ENCODE peak calls at places on chromosomes 11 and 22, in seven cellular contexts. K, S, G, O, V, Y and Z are unnamed samples.

GRCh38 chr11:75969626-75970308 is 154.8 kb downstream of the UVRAG start:
- DNase-seq in K (no peak), S (no peak), G (no peak), O (peak; percentile 71), V (no peak), Y (no peak), Z (peak; percentile 84)

GRCh38 chr11:87908086-87908485 is 267.2 kb downstream of the RAB38 start:
- DNase-seq in K (no peak), S (no peak), G (no peak), O (no peak), V (no peak), Y (no peak), Z (no peak)

GRCh38 chr11:91299980-91300379 is 924.6 kb upstream of the FAT3 start:
- DNase-seq in K (no peak), S (no peak), G (no peak), O (no peak), V (no peak), Y (no peak), Z (no peak)

GRCh38 chr11:112656772-112657428 is 304.3 kb upstream of the NCAM1 start:
- DNase-seq in K (no peak), S (no peak), G (no peak), O (peak; percentile 76), V (peak; percentile 19), Y (no peak), Z (peak; percentile 67)

GRCh38 chr11:21640491-21640890 is 552.4 kb upstream of the ANO5 start:
- DNase-seq in K (no peak), S (no peak), G (no peak), O (no peak), V (no peak), Y (no peak), Z (no peak)

GRCh38 chr11:723120-723883 is 17.3 kb downstream of the EPS8L2 start:
- DNase-seq in K (no peak), S (peak; percentile 62), G (peak; percentile 10), O (peak; percentile 72), V (peak; percentile 85), Y (peak; percentile 57), Z (peak; percentile 52)

GRCh38 chr22:35446365-35446764 is 46.4 kb downstream of the MCM5 start:
- DNase-seq in K (no peak), S (no peak), G (no peak), O (peak; percentile 82), V (no peak), Y (no peak), Z (peak; percentile 86)

GRCh38 chr11:3994030-3994640 is 100.5 kb upstream of the RRM1 start:
- DNase-seq in K (no peak), S (no peak), G (no peak), O (no peak), V (no peak), Y (no peak), Z (peak; percentile 25)

GRCh38 chr11:22787565-22788162 is 41.9 kb downstream of the SVIP start:
- DNase-seq in K (peak; percentile 15), S (peak; percentile 40), G (peak; percentile 50), O (peak; percentile 60), V (peak; percentile 17), Y (no peak), Z (peak; percentile 6)

GRCh38 chr11:123084454-123084853 is 22.5 kb upstream of the HSPA8 start:
- DNase-seq in K (no peak), S (no peak), G (no peak), O (no peak), V (no peak), Y (no peak), Z (no peak)

GRCh38 chr22:35961480-35961902 is 67.1 kb downstream of the RBFOX2 start:
- DNase-seq in K (peak; percentile 62), S (peak; percentile 15), G (peak; percentile 86), O (peak; percentile 68), V (no peak), Y (no peak), Z (peak; percentile 86)

GRCh38 chr11:115887727-115888126 is 383.5 kb upstream of the CADM1 start:
- DNase-seq in K (no peak), S (no peak), G (no peak), O (no peak), V (no peak), Y (no peak), Z (no peak)

GRCh38 chr11:6855971-6856542 is 6.8 kb upstream of the OR10A2 start:
- DNase-seq in K (no peak), S (no peak), G (no peak), O (no peak), V (no peak), Y (no peak), Z (peak; percentile 51)

GRCh38 chr11:129862123-129862522 is 33.3 kb downstream of the NFRKB start:
- DNase-seq in K (no peak), S (no peak), G (peak; percentile 41), O (no peak), V (no peak), Y (no peak), Z (no peak)

GRCh38 chr11:3107608-3108182 is 50.5 kb upstream of the CARS1 start:
- DNase-seq in K (no peak), S (no peak), G (peak; percentile 50), O (no peak), V (no peak), Y (no peak), Z (no peak)

GRCh38 chr11:63769044-63769718 is 606 bp upstream of the ZFTA start:
- DNase-seq in K (peak; percentile 42), S (peak; percentile 54), G (peak; percentile 47), O (peak; percentile 93), V (peak; percentile 85), Y (peak; percentile 61), Z (no peak)

GRCh38 chr22:29156507-29156906 is 49.2 kb upstream of the EMID1 start:
- DNase-seq in K (peak; percentile 34), S (no peak), G (peak; percentile 58), O (no peak), V (peak; percentile 50), Y (no peak), Z (peak; percentile 17)

GRCh38 chr11:2306971-2307732 is 5.3 kb downstream of the TSPAN32 start:
- DNase-seq in K (no peak), S (no peak), G (no peak), O (peak; percentile 51), V (no peak), Y (no peak), Z (peak; percentile 6)

GRCh38 chr11:110490886-110491285 is 61.1 kb downstream of the FDX1 start:
- DNase-seq in K (no peak), S (no peak), G (no peak), O (peak; percentile 76), V (no peak), Y (no peak), Z (peak; percentile 38)

GRCh38 chr11:121029153-121029552 is 5.3 kb downstream of the TBCEL start:
- DNase-seq in K (no peak), S (no peak), G (no peak), O (no peak), V (no peak), Y (no peak), Z (no peak)

GRCh38 chr11:31050061-31050790 is 319.3 kb downstream of the DCDC1 start:
- DNase-seq in K (no peak), S (peak; percentile 90), G (no peak), O (no peak), V (no peak), Y (no peak), Z (no peak)

GRCh38 chr11:81916459-81916858 is 817.2 kb downstream of the FAM181B start:
- DNase-seq in K (no peak), S (no peak), G (no peak), O (no peak), V (no peak), Y (no peak), Z (no peak)

GRCh38 chr11:127130321-127130720 is 129.8 kb upstream of the KIRREL3 start:
- DNase-seq in K (no peak), S (no peak), G (no peak), O (no peak), V (no peak), Y (no peak), Z (no peak)

GRCh38 chr22:40661661-40662060 is 17.6 kb upstream of the MCHR1 start:
- DNase-seq in K (no peak), S (no peak), G (no peak), O (no peak), V (no peak), Y (no peak), Z (no peak)

GRCh38 chr11:47856186-47856585 is 8.0 kb upstream of the NUP160 start:
- DNase-seq in K (no peak), S (peak; percentile 51), G (no peak), O (no peak), V (no peak), Y (no peak), Z (no peak)

GRCh38 chr11:336666-337002 is 16.0 kb upstream of the IFITM3 start:
- DNase-seq in K (no peak), S (no peak), G (no peak), O (no peak), V (no peak), Y (no peak), Z (no peak)

GRCh38 chr11:10302744-10303557 is 1.9 kb upstream of the ADM start:
- DNase-seq in K (peak; percentile 58), S (peak; percentile 64), G (no peak), O (peak; percentile 69), V (peak; percentile 56), Y (peak; percentile 66), Z (peak; percentile 58)

GRCh38 chr11:44409558-44410236 is 99.8 kb upstream of the ALX4 start:
- DNase-seq in K (no peak), S (no peak), G (no peak), O (no peak), V (no peak), Y (no peak), Z (no peak)

GRCh38 chr11:44955019-44955738 is 4.5 kb upstream of the TP53I11 start:
- DNase-seq in K (peak; percentile 71), S (no peak), G (no peak), O (peak; percentile 86), V (no peak), Y (peak; percentile 34), Z (peak; percentile 41)

GRCh38 chr11:116644948-116645305 is 127.9 kb downstream of the BUD13 start:
- DNase-seq in K (no peak), S (no peak), G (peak; percentile 56), O (no peak), V (no peak), Y (no peak), Z (no peak)

GRCh38 chr11:47886096-47886495 is 37.9 kb upstream of the NUP160 start:
- DNase-seq in K (no peak), S (no peak), G (no peak), O (peak; percentile 79), V (no peak), Y (peak; percentile 8), Z (peak; percentile 74)

GRCh38 chr22:23067023-23067650 is 3.2 kb upstream of the GNAZ start:
- DNase-seq in K (peak; percentile 2), S (no peak), G (no peak), O (no peak), V (no peak), Y (no peak), Z (no peak)